ENCODE peak calls at places on chromosomes 4 and X, in nine cellular contexts. R is MM.1S; J is CD4-positive, alpha-beta memory T cell; I is kidney; Y is right lobe of liver; G is mesenchymal stem cell; Q is endodermal cell; T is cardiac muscle cell; M is ovary. P is an unnamed sample.

GRCh38 chrX:120301497-120301896 is 9.8 kb downstream of the TMEM255A start:
- DNase-seq in R (no peak), J (no peak), I (no peak), Y (no peak), G (no peak), Q (no peak), T (no peak), M (no peak), P (no peak)

GRCh38 chr4:77917075-77917474 is 54.4 kb downstream of the MRPL1 start:
- DNase-seq in R (no peak), J (no peak), I (no peak), Y (no peak), G (no peak), Q (no peak), T (no peak), M (no peak), P (no peak)

GRCh38 chrX:41684138-41684537 is 4.6 kb upstream of the GPR34 start:
- DNase-seq in R (no peak), J (no peak), I (no peak), Y (no peak), G (no peak), Q (no peak), T (no peak), M (no peak), P (no peak)

GRCh38 chrX:16100673-16101072 is 22.7 kb upstream of the GRPR start:
- DNase-seq in R (no peak), J (no peak), I (no peak), Y (no peak), G (no peak), Q (no peak), T (peak), M (no peak), P (no peak)

GRCh38 chr4:38449506-38450174 is 214.4 kb upstream of the KLF3 start:
- DNase-seq in R (no peak), J (no peak), I (no peak), Y (peak), G (no peak), Q (peak), T (no peak), M (no peak), P (no peak)

GRCh38 chr4:11623726-11624037 is 195.0 kb upstream of the HS3ST1 start:
- DNase-seq in R (peak), J (no peak), I (no peak), Y (no peak), G (no peak), Q (peak), T (peak), M (no peak), P (no peak)

GRCh38 chrX:37060999-37061398 is 52.8 kb downstream of the FAM47C start:
- DNase-seq in R (peak), J (no peak), I (no peak), Y (no peak), G (peak), Q (peak), T (peak), M (no peak), P (no peak)

GRCh38 chr4:114597410-114598115 is 1.0 kb upstream of the UGT8 start:
- DNase-seq in R (no peak), J (no peak), I (no peak), Y (no peak), G (no peak), Q (peak), T (no peak), M (no peak), P (no peak)

GRCh38 chr4:184851200-184851541 is 25.4 kb upstream of the ACSL1 start:
- DNase-seq in R (peak), J (no peak), I (no peak), Y (no peak), G (no peak), Q (no peak), T (no peak), M (no peak), P (no peak)

GRCh38 chr4:161704653-161705052 is 459.1 kb downstream of the FSTL5 start:
- DNase-seq in R (no peak), J (no peak), I (no peak), Y (no peak), G (no peak), Q (no peak), T (no peak), M (no peak), P (no peak)

GRCh38 chr4:67697860-67698655 is 2.9 kb downstream of the UBA6 start:
- DNase-seq in R (no peak), J (no peak), I (no peak), Y (no peak), G (no peak), Q (no peak), T (no peak), M (no peak), P (no peak)

GRCh38 chr4:76011700-76012387 is 4.5 kb upstream of the CXCL9 start:
- DNase-seq in R (no peak), J (no peak), I (no peak), Y (no peak), G (peak), Q (peak), T (no peak), M (no peak), P (no peak)

GRCh38 chr4:15805583-15806517 is 27.7 kb downstream of the CD38 start:
- DNase-seq in R (peak), J (peak), I (no peak), Y (no peak), G (peak), Q (peak), T (peak), M (no peak), P (peak)
- H3K27ac ChIP-seq in R (no peak), J (no peak), I (no peak), Y (no peak), G (no peak), Q (no peak), T (no peak), M (no peak), P (no peak)

DNA sequence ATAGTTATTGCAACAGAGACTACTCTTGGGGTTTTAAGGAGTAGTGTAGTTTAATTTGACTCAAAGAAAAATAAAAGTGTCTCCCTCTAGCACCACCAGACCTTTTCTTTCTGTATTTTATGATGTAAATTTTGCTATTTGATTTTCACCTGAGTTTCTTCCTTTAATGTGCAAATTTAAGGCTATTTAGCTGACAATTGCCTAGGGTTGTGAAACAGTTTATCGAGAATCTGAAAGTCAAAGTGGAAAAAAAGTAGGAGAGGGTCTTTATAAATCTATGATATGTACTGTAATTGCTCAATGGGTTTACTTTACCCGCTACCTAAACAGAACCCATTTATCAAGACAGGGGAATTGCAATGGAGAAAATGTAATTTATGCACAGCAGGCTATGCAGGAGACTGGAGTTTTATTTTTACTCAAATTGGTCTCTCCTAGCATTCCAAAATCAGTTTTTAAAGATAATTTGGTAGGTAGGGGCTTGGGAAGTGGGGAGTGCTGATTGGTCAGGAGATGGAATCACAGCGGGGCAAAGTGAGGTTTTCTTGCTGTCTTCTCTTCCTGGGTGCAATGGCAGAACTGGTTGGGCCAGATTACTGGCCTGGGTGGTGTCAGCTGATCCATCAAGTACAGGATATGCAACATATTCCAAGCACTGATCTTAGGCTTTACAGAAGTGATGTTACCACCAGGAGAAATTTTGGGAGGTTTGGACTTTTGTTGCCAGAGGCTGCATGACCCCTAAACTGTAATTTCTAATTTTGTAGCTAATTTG is 228.6 kb upstream of the TACR3 start:
- DNase-seq in R (no peak), J (no peak), I (no peak), Y (no peak), G (no peak), Q (peak), T (no peak), M (no peak), P (no peak)
- H3K4me3 ChIP-seq in R (no peak), J (no peak), I (no peak), Y (no peak), G (no peak), Q (no peak), T (no peak), M (no peak), P (no peak)

GRCh38 chrX:124212622-124213021 is 119.8 kb upstream of the TEX13D start:
- DNase-seq in R (peak), J (peak), I (no peak), Y (no peak), G (no peak), Q (no peak), T (no peak), M (no peak), P (peak)
- H3K27ac ChIP-seq in R (no peak), J (peak), I (no peak), Y (no peak), G (no peak), Q (no peak), T (no peak), M (no peak), P (no peak)

DNA sequence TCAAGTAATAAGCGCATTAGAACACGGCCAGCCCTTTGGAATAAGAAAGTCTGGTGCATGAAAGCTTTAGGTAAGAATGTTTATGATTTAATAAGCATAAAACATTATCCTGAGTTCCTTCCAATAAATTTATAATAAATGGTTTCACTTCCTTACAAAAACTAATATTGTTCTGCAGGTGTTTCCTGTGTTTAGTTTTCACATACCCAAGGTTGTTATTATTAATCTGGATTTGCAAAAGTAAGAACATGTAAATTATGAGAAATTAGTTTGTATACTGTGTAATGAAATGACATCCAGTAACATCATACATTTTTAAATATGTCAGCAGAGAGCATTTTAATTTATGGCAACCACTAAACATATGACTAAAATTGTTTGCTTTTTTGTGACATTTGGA is 72.1 kb downstream of the BANK1 start:
- DNase-seq in R (no peak), J (no peak), I (no peak), Y (no peak), G (no peak), Q (no peak), T (no peak), M (no peak), P (no peak)
- H3K4me3 ChIP-seq in R (no peak), J (no peak), I (no peak), Y (no peak), G (no peak), Q (no peak), T (no peak), M (no peak), P (no peak)

GRCh38 chr4:40511017-40511614 is 118.5 kb downstream of the RBM47 start:
- DNase-seq in R (no peak), J (no peak), I (no peak), Y (no peak), G (no peak), Q (no peak), T (no peak), M (no peak), P (no peak)
- H3K27ac ChIP-seq in R (no peak), J (no peak), I (peak), Y (peak), G (no peak), Q (no peak), T (no peak), M (no peak), P (no peak)

DNA sequence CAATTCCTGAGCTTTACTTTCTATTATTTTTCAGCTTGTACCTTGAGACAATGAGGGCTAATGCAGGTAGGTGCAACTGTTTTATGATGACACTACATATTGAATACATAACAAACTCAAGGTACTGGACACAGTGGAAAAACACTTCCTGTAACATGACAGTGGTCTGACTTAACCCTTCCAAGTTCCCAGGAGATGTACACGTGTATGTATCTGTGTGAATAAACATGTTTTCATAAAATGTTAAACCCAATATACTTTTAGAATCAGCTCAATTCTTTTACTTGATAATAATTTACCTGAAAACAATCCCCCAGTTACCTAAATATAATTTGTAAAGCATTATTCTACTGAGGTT is 1.2 kb upstream of the PPARGC1A start:
- DNase-seq in R (no peak), J (no peak), I (no peak), Y (no peak), G (peak), Q (no peak), T (no peak), M (no peak), P (no peak)
- H3K4me3 ChIP-seq in R (peak), J (no peak), I (peak), Y (no peak), G (no peak), Q (no peak), T (peak), M (peak), P (no peak)

GRCh38 chr4:70518716-70519115 is 347 bp downstream of the AMTN start:
- DNase-seq in R (no peak), J (no peak), I (no peak), Y (no peak), G (no peak), Q (no peak), T (no peak), M (no peak), P (no peak)

GRCh38 chr4:70518269-70518668 is at the start of gene AMTN:
- DNase-seq in R (no peak), J (no peak), I (no peak), Y (no peak), G (no peak), Q (no peak), T (no peak), M (no peak), P (no peak)

GRCh38 chr4:70511365-70511764 is 7.0 kb upstream of the AMTN start:
- DNase-seq in R (no peak), J (no peak), I (no peak), Y (no peak), G (no peak), Q (no peak), T (no peak), M (no peak), P (no peak)

DNA sequence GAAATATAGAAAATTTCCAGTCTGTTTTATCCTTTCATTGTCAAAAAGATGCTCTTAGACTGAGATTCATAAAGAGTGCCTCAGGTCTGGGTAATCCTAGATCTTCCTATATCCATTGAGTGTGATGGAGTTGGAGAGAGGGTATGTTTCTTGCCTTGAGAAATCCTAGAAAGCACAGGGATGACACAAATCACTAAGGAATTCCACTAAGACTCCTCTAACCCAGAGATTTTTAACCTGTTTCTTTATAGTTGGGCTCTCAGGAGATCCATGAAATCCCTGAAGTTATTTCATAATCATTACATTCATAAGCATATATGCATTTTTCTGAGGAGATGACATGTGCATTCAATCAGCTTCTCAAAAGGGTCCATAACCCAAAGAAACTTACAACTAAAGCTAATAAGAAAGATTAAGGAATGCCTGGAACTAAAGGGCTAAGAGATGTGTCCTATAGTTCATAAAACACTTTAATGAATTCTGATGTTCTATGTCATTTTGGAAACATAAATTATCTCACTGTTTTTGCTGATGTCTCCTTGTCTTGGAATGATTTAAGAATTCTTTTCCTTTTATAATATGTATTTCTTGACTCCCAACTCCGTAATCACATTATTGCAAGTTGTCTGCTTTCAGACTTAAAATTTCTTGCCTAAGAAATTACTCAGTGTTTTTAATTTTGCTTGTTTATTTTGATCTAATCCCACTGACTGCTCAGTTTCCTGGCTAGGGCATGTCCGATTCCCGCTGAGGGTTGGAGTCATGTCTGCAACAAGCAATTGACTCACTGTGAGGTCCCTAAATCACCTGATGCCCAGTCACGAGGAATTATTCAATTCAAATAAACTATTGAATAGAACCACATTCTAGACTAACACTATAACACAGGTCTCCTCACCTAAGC is 2.8 kb upstream of the AMTN start:
- DNase-seq in R (no peak), J (no peak), I (no peak), Y (no peak), G (no peak), Q (no peak), T (no peak), M (no peak), P (no peak)
- H3K27ac ChIP-seq in R (no peak), J (no peak), I (no peak), Y (no peak), G (no peak), Q (no peak), T (no peak), M (no peak), P (no peak)

DNA sequence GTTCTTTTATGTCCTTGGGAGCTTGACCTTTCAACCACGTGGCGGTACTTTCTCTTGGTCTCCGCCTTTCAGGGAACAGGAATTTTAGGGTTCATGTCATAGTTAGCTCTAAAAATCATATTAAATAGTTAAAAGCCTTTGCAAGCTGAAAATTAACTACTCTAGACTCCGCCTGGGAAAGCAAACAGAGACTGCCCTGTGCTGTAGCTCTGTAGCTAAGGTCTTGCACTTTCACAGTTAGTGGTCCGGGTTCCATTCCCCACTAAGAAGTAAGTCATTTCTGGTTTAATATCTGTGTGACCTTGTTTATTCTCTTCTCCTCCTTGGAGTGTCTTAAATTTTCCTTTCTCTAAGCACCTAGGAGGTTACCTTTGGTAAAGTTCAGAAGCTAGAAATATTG is 118.2 kb downstream of the PHF8 start:
- DNase-seq in R (no peak), J (no peak), I (no peak), Y (no peak), G (no peak), Q (no peak), T (no peak), M (no peak), P (no peak)
- H3K4me3 ChIP-seq in R (no peak), J (no peak), I (no peak), Y (no peak), G (no peak), Q (no peak), T (no peak), M (no peak), P (no peak)

GRCh38 chrX:72105436-72105835 is 26.3 kb downstream of the RTL5 start:
- DNase-seq in R (peak), J (peak), I (no peak), Y (no peak), G (no peak), Q (no peak), T (no peak), M (no peak), P (peak)
- H3K27ac ChIP-seq in R (peak), J (peak), I (no peak), Y (no peak), G (no peak), Q (no peak), T (no peak), M (no peak), P (no peak)

GRCh38 chr4:36224969-36225903 is 19.1 kb downstream of the ARAP2 start:
- DNase-seq in R (no peak), J (no peak), I (no peak), Y (no peak), G (no peak), Q (no peak), T (no peak), M (no peak), P (no peak)
- H3K4me3 ChIP-seq in R (no peak), J (no peak), I (no peak), Y (no peak), G (no peak), Q (no peak), T (no peak), M (no peak), P (no peak)